ENCODE peak calls at places on chromosomes 12 and 14, in five cellular contexts. I is left lung, H is PC-3, O is psoas muscle, A is Panc1. U is an unnamed sample.

GRCh38 chr12:94263011-94263786 is 114.8 kb downstream of the PLXNC1 start:
- DNase-seq in H (no peak), I (no peak), A (no peak), O (no peak), U (no peak)

GRCh38 chr12:53586745-53587144 is 39.4 kb downstream of the ATF7 start:
- DNase-seq in A (no peak), I (no peak), H (no peak), O (no peak), U (no peak)

GRCh38 chr14:105477659-105478623 is 3.3 kb downstream of the CRIP2 start:
- DNase-seq in H (no peak), O (no peak), A (no peak), I (no peak), U (no peak)

GRCh38 chr12:3223601-3224529 is 146.7 kb downstream of the TSPAN9 start:
- DNase-seq in O (no peak), H (no peak), I (no peak), A (no peak), U (no peak)

GRCh38 chr14:61051046-61051445 is 70.0 kb downstream of the SLC38A6 start:
- DNase-seq in A (no peak), O (peak; percentile 30), I (peak; percentile 48), H (no peak), U (no peak)

GRCh38 chr12:8033153-8034044 is 883 bp downstream of the FOXJ2 start:
- DNase-seq in O (peak; percentile 63), A (no peak), I (peak; percentile 70), H (peak; percentile 26), U (no peak)

GRCh38 chr12:65823481-65824313 is 586 bp upstream of the HMGA2 start:
- DNase-seq in A (peak; percentile 69), H (peak; percentile 72), O (peak; percentile 25), I (peak; percentile 32), U (peak; percentile 39)

GRCh38 chr14:37150414-37150813 is 22.0 kb downstream of the SLC25A21 start:
- DNase-seq in I (no peak), O (no peak), H (peak; percentile 76), A (no peak), U (no peak)

GRCh38 chr12:114500775-114501473 is 95.0 kb upstream of the TBX5 start:
- DNase-seq in A (no peak), I (no peak), O (no peak), H (no peak), U (no peak)

GRCh38 chr12:43722621-43723020 is 36.0 kb downstream of the PUS7L start:
- DNase-seq in H (no peak), O (no peak), A (no peak), I (no peak), U (no peak)

GRCh38 chr12:49347307-49348237 is 884 bp downstream of the DNAJC22 start:
- DNase-seq in O (peak; percentile 73), I (peak; percentile 78), H (peak; percentile 89), A (no peak), U (peak; percentile 94)

GRCh38 chr14:30005114-30005698 is 77.6 kb upstream of the PRKD1 start:
- DNase-seq in H (peak; percentile 60), I (no peak), A (peak; percentile 15), O (no peak), U (no peak)

GRCh38 chr14:90281261-90281660 is 24.9 kb downstream of the PSMC1 start:
- DNase-seq in I (no peak), H (peak; percentile 76), A (no peak), O (no peak), U (no peak)

GRCh38 chr12:89551747-89552146 is 25.9 kb upstream of the POC1B start:
- DNase-seq in I (no peak), O (no peak), H (no peak), A (no peak), U (no peak)

GRCh38 chr14:94646481-94646880 is 34.3 kb downstream of the SERPINA3 start:
- DNase-seq in A (no peak), O (no peak), I (no peak), H (no peak), U (no peak)

GRCh38 chr14:104394606-104394910 is 185.0 kb upstream of the C14orf180 start:
- DNase-seq in O (no peak), A (no peak), I (no peak), H (no peak), U (no peak)

GRCh38 chr14:101563654-101564443 is 2.6 kb downstream of the DIO3 start:
- DNase-seq in H (no peak), I (no peak), O (peak; percentile 7), A (no peak), U (no peak)

GRCh38 chr12:53480425-53481107 is 18.7 kb downstream of the MAP3K12 start:
- DNase-seq in I (no peak), O (no peak), A (no peak), H (no peak), U (no peak)

GRCh38 chr14:74219277-74219676 is 20.0 kb upstream of the VSX2 start:
- DNase-seq in A (no peak), I (no peak), H (no peak), O (no peak), U (no peak)

GRCh38 chr14:69629225-69630127 is 18.1 kb downstream of the SUSD6 start:
- DNase-seq in I (no peak), H (no peak), A (no peak), O (no peak), U (no peak)

GRCh38 chr12:131233737-131234474 is 280.2 kb downstream of the ADGRD1 start:
- DNase-seq in H (no peak), I (no peak), O (no peak), A (no peak), U (no peak)

DNA sequence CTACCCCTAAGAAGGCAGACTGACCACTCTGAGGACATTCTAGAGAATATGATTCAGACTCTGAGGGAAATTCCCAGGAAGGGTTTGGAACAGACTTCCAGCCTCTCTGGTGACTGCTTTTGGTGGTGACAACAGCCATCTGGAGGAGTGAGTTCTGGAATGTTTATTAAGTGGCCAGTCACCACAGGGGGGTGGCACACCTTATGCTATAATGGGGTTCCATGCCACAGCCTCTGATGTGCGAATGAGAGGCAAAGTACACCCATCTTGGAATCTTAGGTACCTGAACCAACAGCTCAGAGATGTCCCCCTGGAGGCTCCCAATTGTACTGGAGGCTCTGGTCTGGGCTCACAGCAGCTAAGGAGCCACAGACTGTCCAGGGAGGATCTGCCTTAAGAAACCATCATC is 9.5 kb upstream of the TINF2 start:
- DNase-seq in O (no peak), A (no peak), I (peak; percentile 28), H (peak; percentile 15), U (no peak)
- TF ChIP-seq CTCF in O (no peak), A (no peak), I (no peak), H (no peak), U (no peak)

DNA sequence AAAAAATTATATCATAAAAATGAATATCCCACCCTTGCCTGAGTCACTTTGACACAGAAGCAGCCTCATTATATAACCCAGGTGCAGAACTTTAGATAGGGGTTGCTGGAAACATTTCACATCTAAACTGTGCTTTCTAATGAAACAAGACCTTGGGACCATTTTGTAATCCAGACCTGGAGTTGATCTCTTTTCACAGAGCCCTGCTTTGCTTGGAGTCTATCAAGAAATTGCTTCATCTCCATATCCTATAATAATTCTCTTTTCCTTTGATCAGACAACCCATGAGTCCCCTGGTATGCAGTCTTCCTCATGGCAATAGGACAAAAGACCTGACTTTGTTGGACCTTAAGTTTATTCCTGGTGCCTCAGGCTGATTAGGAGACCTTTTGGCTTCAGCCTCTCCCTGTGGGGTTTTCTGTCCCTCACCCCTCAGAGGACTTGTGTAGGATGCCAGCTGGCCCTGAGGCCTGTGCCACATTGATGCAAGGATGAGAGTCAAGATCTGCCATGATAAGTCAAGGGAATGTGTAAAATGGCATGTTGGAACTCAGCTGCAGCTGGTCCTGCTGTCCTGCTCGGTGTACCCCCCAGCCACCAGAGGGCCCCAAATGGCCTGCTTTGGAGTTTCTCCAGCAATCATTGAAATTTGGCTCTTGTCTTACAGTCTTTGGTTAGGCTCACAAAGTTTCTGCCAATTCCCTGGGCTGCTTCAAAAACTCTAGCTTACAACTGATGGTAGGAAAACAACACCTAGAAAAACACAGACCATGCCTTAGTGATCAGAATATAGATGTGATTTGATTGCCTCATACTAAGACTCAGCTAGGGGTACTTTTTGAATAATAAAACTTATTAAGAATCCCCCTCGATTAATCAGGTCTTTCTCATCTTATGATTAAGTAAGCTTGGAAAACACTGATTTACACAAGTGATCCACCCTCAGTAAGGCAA is 76.6 kb downstream of the HSD17B6 start:
- DNase-seq in A (peak; percentile 13), I (peak; percentile 63), H (peak; percentile 60), O (peak; percentile 27), U (no peak)
- TF ChIP-seq CTCF in A (peak; percentile 69), I (peak; percentile 50), H (peak; percentile 75), O (no peak), U (peak; percentile 60)

GRCh38 chr12:70398862-70399261 is 32.8 kb downstream of the KCNMB4 start:
- DNase-seq in H (no peak), O (no peak), A (no peak), I (no peak), U (no peak)

GRCh38 chr12:70399319-70399718 is 33.2 kb downstream of the KCNMB4 start:
- DNase-seq in O (no peak), I (no peak), H (no peak), A (no peak), U (no peak)

GRCh38 chr12:70403827-70404226 is 37.7 kb downstream of the KCNMB4 start:
- DNase-seq in A (no peak), I (no peak), O (no peak), H (no peak), U (no peak)

GRCh38 chr12:70400124-70400523 is 34.0 kb downstream of the KCNMB4 start:
- DNase-seq in A (no peak), I (no peak), H (no peak), O (no peak), U (no peak)

GRCh38 chr12:70402597-70402996 is 36.5 kb downstream of the KCNMB4 start:
- DNase-seq in A (no peak), O (no peak), I (no peak), H (peak; percentile 11), U (no peak)
- TF ChIP-seq CTCF in A (no peak), O (no peak), I (no peak), H (no peak), U (no peak)

GRCh38 chr12:100464529-100464928 is 9.1 kb upstream of the NR1H4 start:
- DNase-seq in A (no peak), H (no peak), I (no peak), O (no peak), U (no peak)
- TF ChIP-seq CTCF in A (no peak), H (no peak), I (no peak), O (no peak), U (no peak)

GRCh38 chr12:95944108-95944704 is 1.1 kb downstream of the AMDHD1 start:
- DNase-seq in I (no peak), H (no peak), A (no peak), O (no peak), U (no peak)
- TF ChIP-seq CTCF in I (no peak), H (no peak), A (no peak), O (no peak), U (no peak)

GRCh38 chr12:6688543-6688999 is 604 bp downstream of the ZNF384 start:
- DNase-seq in H (no peak), O (peak; percentile 46), I (peak; percentile 87), A (no peak), U (no peak)

GRCh38 chr12:6689000-6689882 is at the start of gene ZNF384:
- DNase-seq in O (peak; percentile 96), H (peak; percentile 97), A (peak; percentile 86), I (peak; percentile 99), U (peak; percentile 95)

GRCh38 chr12:6685814-6686213 is 3.4 kb downstream of the ZNF384 start:
- DNase-seq in I (no peak), H (no peak), A (no peak), O (no peak), U (no peak)

GRCh38 chr12:6684609-6685008 is 4.6 kb downstream of the ZNF384 start:
- DNase-seq in O (no peak), A (no peak), H (peak; percentile 27), I (no peak), U (no peak)
- TF ChIP-seq CTCF in O (peak; percentile 38), A (peak; percentile 75), H (peak; percentile 69), I (peak; percentile 44), U (peak; percentile 74)

GRCh38 chr12:67305544-67305943 is 36.4 kb downstream of the CAND1 start:
- DNase-seq in H (no peak), I (no peak), O (no peak), A (no peak), U (no peak)
- TF ChIP-seq CTCF in H (no peak), I (no peak), O (no peak), A (no peak), U (no peak)